ENCODE peak calls at places on chromosomes 3 and 15, in seven cellular contexts. B is GM23338, N is GM06990, E is RWPE1, A is A549, T is cardiac fibroblast, M is AG09309. K is an unnamed sample.
A peak's percentile ranks its signal among the peaks of the same experiment; 100 is the strongest.

GRCh38 chr15:91586542-91586941 is 267.0 kb upstream of the SLCO3A1 start:
- DNase-seq in E (no peak), T (no peak), N (no peak), M (no peak), B (no peak), A (no peak), K (no peak)

GRCh38 chr15:64009798-64010241 is 36.5 kb downstream of the DAPK2 start:
- DNase-seq in M (no peak), A (no peak), B (no peak), N (peak; percentile 42), E (peak; percentile 58), T (peak; percentile 52), K (no peak)

GRCh38 chr3:111616417-111617105 is 21.4 kb upstream of the ZBED2 start:
- DNase-seq in M (no peak), E (no peak), A (no peak), N (peak; percentile 56), B (no peak), T (peak; percentile 57), K (no peak)

GRCh38 chr3:9302425-9303181 is 53.2 kb upstream of the SRGAP3 start:
- DNase-seq in E (peak; percentile 78), A (peak; percentile 72), B (peak; percentile 97), M (no peak), N (peak; percentile 66), T (peak; percentile 77), K (peak; percentile 86)

GRCh38 chr3:134355416-134355815 is 18.8 kb downstream of the AMOTL2 start:
- DNase-seq in B (no peak), N (no peak), E (no peak), T (no peak), M (no peak), A (no peak), K (no peak)

GRCh38 chr3:123044981-123045763 is 17.6 kb upstream of the SEMA5B start:
- DNase-seq in N (no peak), E (no peak), T (peak; percentile 38), B (no peak), M (no peak), A (no peak), K (no peak)

GRCh38 chr3:166013073-166013679 is 176.0 kb upstream of the BCHE start:
- DNase-seq in E (peak; percentile 10), A (peak; percentile 3), M (no peak), T (peak; percentile 56), B (peak; percentile 65), N (no peak), K (no peak)

GRCh38 chr3:49629451-49629850 is 44.7 kb upstream of the APEH start:
- DNase-seq in A (no peak), M (no peak), E (no peak), T (no peak), B (no peak), N (no peak), K (no peak)

GRCh38 chr3:112640864-112641751 is at the start of gene CCDC80:
- DNase-seq in B (peak; percentile 44), N (no peak), T (peak; percentile 95), A (peak; percentile 75), M (peak; percentile 81), E (peak; percentile 92), K (no peak)

GRCh38 chr3:17741621-17742091 is 775 bp downstream of the TBC1D5 start:
- DNase-seq in B (no peak), N (no peak), A (no peak), M (no peak), T (peak; percentile 67), E (no peak), K (no peak)

GRCh38 chr3:58184982-58185360 is 25.8 kb downstream of the DNASE1L3 start:
- DNase-seq in N (no peak), A (no peak), E (no peak), T (no peak), B (no peak), M (no peak), K (no peak)

DNA sequence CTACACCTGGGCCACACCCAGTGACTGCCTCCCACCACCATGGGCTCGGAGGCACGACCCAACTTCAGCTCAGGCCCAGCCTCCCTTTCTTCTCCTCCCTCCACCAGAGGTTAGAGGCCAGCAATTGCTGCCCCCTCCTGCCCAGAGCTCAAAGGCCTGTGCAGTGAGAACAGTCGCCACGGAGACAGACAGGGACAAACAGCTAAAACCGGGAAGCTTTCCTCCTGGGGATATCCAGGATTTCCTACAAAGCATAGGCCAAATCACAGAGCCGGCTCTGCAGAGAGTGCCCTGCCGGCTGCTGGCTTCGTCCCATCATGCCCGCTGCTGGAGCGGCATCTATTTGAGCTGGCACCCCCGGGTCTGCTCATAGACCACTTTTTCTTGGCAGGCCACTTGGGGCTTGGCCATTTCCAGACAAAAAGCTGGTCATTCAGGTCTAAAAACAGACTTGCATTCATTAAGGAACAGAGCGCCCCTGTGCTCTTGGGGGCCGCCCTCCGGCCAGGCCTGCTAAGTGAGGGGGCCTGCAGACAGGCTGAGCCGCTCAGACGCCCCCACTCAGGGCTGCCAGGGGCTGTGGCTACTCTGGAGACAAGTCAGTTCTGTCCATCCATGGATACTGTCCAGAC is 17.5 kb downstream of the GRAMD2A start:
- DNase-seq in A (no peak), N (no peak), M (no peak), T (peak; percentile 24), B (peak; percentile 28), E (no peak), K (no peak)
- TF ChIP-seq CTCF in A (no peak), N (no peak), M (no peak), T (no peak), B (peak; percentile 19), E (no peak), K (no peak)

DNA sequence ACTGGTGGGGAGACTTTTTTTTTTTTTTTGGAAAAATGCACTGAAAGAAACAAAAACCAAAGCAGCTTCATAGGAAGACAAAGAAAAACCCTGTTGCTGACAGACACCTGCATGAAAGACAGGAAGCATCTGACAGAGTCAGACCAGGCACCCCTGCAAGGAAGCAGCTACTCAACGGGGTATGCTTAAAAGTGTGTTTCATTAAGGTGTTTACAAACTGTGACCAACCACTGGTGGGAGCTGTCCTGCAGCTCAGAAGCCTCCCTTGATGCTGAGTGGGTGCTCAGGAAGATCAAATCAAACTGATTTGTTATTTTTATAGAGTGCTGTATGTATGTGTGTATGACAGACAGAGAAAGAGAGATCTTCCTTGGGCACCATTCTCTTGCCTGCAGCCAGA is 34.7 kb upstream of the AGBL1 start:
- DNase-seq in E (no peak), N (no peak), B (peak; percentile 28), A (no peak), T (no peak), M (no peak), K (no peak)
- TF ChIP-seq CTCF in E (no peak), N (no peak), B (peak; percentile 46), A (no peak), T (no peak), M (no peak), K (no peak)

GRCh38 chr15:39320355-39320754 is 260.5 kb upstream of the THBS1 start:
- DNase-seq in B (no peak), N (no peak), A (no peak), E (no peak), M (no peak), T (no peak), K (no peak)
- TF ChIP-seq CTCF in B (no peak), N (no peak), A (no peak), E (no peak), M (no peak), T (no peak), K (no peak)

GRCh38 chr15:41116872-41117242 is 777 bp upstream of the INO80 start:
- DNase-seq in A (no peak), M (no peak), T (no peak), E (no peak), B (no peak), N (peak; percentile 9), K (no peak)
- TF ChIP-seq CTCF in A (no peak), M (no peak), T (no peak), E (no peak), B (no peak), N (no peak), K (no peak)

GRCh38 chr3:176208915-176209314 is 988.4 kb downstream of the TBL1XR1 start:
- DNase-seq in B (no peak), E (no peak), A (no peak), T (no peak), M (no peak), N (no peak), K (no peak)
- TF ChIP-seq CTCF in B (peak; percentile 17), E (no peak), A (no peak), T (no peak), M (no peak), N (no peak), K (no peak)

DNA sequence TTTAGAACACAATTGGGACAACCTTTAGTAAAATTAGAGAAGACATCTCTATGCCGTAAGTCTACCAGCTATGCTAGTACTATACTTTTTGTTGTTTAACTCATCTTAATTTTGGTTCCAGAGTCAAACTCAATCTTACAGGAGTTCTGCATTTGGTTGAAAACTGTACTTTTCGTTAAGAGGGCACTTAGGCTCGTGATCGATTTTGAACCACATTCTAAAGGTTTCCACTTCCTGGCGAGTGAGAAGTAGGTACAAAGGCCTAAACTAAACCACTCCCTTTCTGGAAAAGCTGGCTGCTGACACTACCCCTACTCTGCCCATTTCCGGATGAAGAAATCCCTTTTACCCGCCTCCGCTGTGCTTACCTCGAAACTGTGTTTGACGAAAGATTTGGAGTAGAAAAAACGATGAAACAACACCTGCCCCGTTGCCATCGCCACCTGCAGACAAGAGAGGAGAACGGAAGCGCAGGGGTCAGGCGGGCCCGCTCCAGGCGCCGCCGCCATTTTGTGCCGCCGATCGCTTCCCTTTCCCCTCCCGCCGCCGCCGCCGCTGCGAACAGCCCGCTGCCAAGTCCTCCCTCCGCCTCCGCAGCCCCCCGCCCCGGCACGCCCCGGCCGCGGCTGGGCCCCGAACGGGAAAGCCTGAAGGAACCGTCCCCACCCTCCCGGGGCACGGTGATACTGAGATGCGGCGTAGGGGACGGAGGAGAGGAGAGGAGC is 748 bp downstream of the CCNL1 start:
- DNase-seq in A (no peak), E (peak; percentile 37), M (no peak), B (peak; percentile 82), T (peak; percentile 60), N (peak; percentile 85), K (peak; percentile 63)
- TF ChIP-seq CTCF in A (no peak), E (no peak), M (peak; percentile 26), B (peak; percentile 28), T (peak; percentile 22), N (peak; percentile 36), K (no peak)

DNA sequence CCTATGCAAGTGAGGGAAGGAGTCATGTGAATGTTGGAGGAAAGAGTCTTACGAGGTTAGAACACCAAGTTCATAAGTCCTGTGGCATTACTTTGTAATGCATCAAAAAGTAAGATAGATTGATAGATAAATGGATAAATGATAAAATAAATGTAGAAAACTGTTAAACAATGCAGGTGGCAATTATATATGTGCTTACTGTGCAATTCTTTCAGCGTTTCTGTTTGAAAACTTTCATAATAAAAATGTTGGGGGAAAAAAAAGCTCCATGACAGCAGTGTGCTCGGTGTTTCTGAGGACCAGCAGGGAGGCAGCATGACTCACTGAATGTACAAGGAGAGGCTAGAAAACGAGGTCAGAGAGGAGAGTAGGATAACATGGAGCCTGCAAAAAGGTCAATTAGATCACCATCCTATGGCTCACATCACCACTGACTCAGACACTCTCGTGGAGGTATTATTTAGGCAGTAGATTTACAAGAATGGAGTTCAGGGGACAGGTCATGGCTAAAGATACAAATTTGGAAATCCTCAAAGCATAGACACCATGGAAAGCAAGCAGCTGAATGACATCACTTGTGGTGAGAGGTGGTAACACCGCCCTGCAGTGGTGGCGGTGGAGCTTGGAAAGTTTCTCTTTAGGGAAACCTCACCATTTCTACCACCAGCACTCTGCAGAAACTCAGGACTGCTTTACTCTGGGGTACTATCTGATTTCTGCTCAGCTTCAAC is 219.8 kb downstream of the CTNNB1 start:
- DNase-seq in E (no peak), A (peak; percentile 13), M (no peak), B (peak; percentile 38), T (peak; percentile 72), N (no peak), K (no peak)
- TF ChIP-seq CTCF in E (no peak), A (no peak), M (peak; percentile 11), B (peak; percentile 33), T (peak; percentile 27), N (no peak), K (no peak)